ENCODE peak calls at places on chromosome X, in eight cellular contexts. W is CD4-positive, alpha-beta memory T cell; T is amniotic stem cell; K is GM23248; M is kidney glomerular epithelial cell; V is activated CD4-positive, alpha-beta T cell treated with anti-CD3 and anti-CD28 coated beads for 24 hours; P is NCI-H345; O is H54. U is an unnamed sample.

GRCh38 chrX:151031365-151031975 is 48.3 kb downstream of the HMGB3 start:
- DNase-seq in W (no peak), T (no peak), K (no peak), M (no peak), V (no peak), P (no peak), O (no peak), U (no peak)

GRCh38 chrX:150163181-150163930 is 199.8 kb upstream of the MAMLD1 start:
- DNase-seq in W (no peak), T (no peak), K (no peak), M (no peak), V (no peak), P (no peak), O (no peak), U (no peak)

GRCh38 chrX:119809185-119809666 is 17.8 kb upstream of the RPL39 start:
- DNase-seq in W (no peak), T (no peak), K (peak), M (no peak), V (no peak), P (no peak), O (no peak), U (peak)

GRCh38 chrX:96707829-96708228 is 23.2 kb downstream of the DIAPH2 start:
- DNase-seq in W (no peak), T (no peak), K (no peak), M (no peak), V (no peak), P (no peak), O (no peak), U (no peak)

GRCh38 chrX:3577551-3577950 is 135.9 kb downstream of the PRKX start:
- DNase-seq in W (no peak), T (no peak), K (no peak), M (no peak), V (no peak), P (no peak), O (no peak), U (no peak)

GRCh38 chrX:74800062-74800461 is 125.2 kb downstream of the NEXMIF start:
- DNase-seq in W (no peak), T (no peak), K (no peak), M (no peak), V (no peak), P (no peak), O (no peak), U (no peak)

GRCh38 chrX:154840856-154841255 is 6.4 kb upstream of the SMIM9 start:
- DNase-seq in W (peak), T (no peak), K (peak), M (no peak), V (no peak), P (peak), O (peak), U (peak)

GRCh38 chrX:118373538-118373937 is 27.6 kb downstream of the WDR44 start:
- DNase-seq in W (no peak), T (no peak), K (peak), M (no peak), V (no peak), P (no peak), O (no peak), U (peak)

GRCh38 chrX:53281321-53281822 is at the start of gene IQSEC2:
- DNase-seq in W (no peak), T (peak), K (peak), M (peak), V (no peak), P (no peak), O (peak), U (peak)

GRCh38 chrX:55127692-55128091 is 38.9 kb downstream of the PAGE2 start:
- DNase-seq in W (no peak), T (no peak), K (peak), M (no peak), V (no peak), P (no peak), O (no peak), U (peak)

GRCh38 chrX:12798601-12799000 is 7.4 kb downstream of the PRPS2 start:
- DNase-seq in W (no peak), T (no peak), K (no peak), M (no peak), V (no peak), P (no peak), O (no peak), U (peak)

GRCh38 chrX:139890991-139891700 is 41.7 kb downstream of the ATP11C start:
- DNase-seq in W (no peak), T (peak), K (peak), M (no peak), V (no peak), P (no peak), O (peak), U (peak)

GRCh38 chrX:106404512-106404911 is 207.3 kb upstream of the RADX start:
- DNase-seq in W (no peak), T (no peak), K (no peak), M (no peak), V (no peak), P (no peak), O (no peak), U (no peak)

GRCh38 chrX:118502121-118502794 is 6.6 kb downstream of the DOCK11 start:
- DNase-seq in W (peak), T (no peak), K (no peak), M (no peak), V (no peak), P (no peak), O (no peak), U (no peak)

GRCh38 chrX:54824195-54824594 is 16.6 kb downstream of the MAGED2 start:
- DNase-seq in W (no peak), T (no peak), K (no peak), M (no peak), V (no peak), P (no peak), O (no peak), U (no peak)

GRCh38 chrX:68438575-68438974 is 5.3 kb upstream of the OPHN1 start:
- DNase-seq in W (no peak), T (no peak), K (no peak), M (no peak), V (no peak), P (no peak), O (no peak), U (no peak)

GRCh38 chrX:47707031-47707780 is 48.2 kb upstream of the UXT start:
- DNase-seq in W (no peak), T (no peak), K (peak), M (no peak), V (no peak), P (no peak), O (no peak), U (peak)

GRCh38 chrX:46444011-46444410 is 101.2 kb downstream of the ZNF674 start:
- DNase-seq in W (no peak), T (peak), K (peak), M (peak), V (no peak), P (no peak), O (peak), U (peak)

GRCh38 chrX:44344194-44344593 is 722 bp upstream of the EFHC2 start:
- DNase-seq in W (peak), T (no peak), K (no peak), M (no peak), V (peak), P (no peak), O (no peak), U (no peak)

GRCh38 chrX:17818729-17819128 is 42.4 kb downstream of the RAI2 start:
- DNase-seq in W (no peak), T (no peak), K (no peak), M (no peak), V (no peak), P (no peak), O (no peak), U (no peak)

GRCh38 chrX:72713130-72713529 is 976 bp downstream of the PHKA1 start:
- DNase-seq in W (no peak), T (no peak), K (no peak), M (no peak), V (no peak), P (no peak), O (no peak), U (peak)

GRCh38 chrX:110409925-110410324 is 51.3 kb downstream of the RTL9 start:
- DNase-seq in W (no peak), T (peak), K (peak), M (peak), V (no peak), P (no peak), O (no peak), U (peak)

GRCh38 chrX:100085851-100086250 is 324.2 kb downstream of the PCDH19 start:
- DNase-seq in W (no peak), T (no peak), K (peak), M (no peak), V (no peak), P (no peak), O (no peak), U (no peak)

GRCh38 chrX:51955200-51955599 is 61.8 kb downstream of the MAGED1 start:
- DNase-seq in W (no peak), T (no peak), K (no peak), M (no peak), V (no peak), P (peak), O (no peak), U (no peak)

GRCh38 chrX:53357799-53358530 is 64.5 kb downstream of the SMC1A start:
- DNase-seq in W (no peak), T (no peak), K (peak), M (no peak), V (no peak), P (no peak), O (no peak), U (peak)

GRCh38 chrX:100609591-100609990 is 24.9 kb downstream of the TNMD start:
- DNase-seq in W (no peak), T (no peak), K (no peak), M (no peak), V (no peak), P (no peak), O (no peak), U (peak)

GRCh38 chrX:97238632-97239031 is 354.9 kb downstream of the RPA4 start:
- DNase-seq in W (no peak), T (no peak), K (no peak), M (no peak), V (no peak), P (no peak), O (peak), U (peak)

GRCh38 chrX:154748712-154749339 is 2.1 kb downstream of the GAB3 start:
- DNase-seq in W (peak), T (no peak), K (peak), M (no peak), V (peak), P (peak), O (no peak), U (peak)

GRCh38 chrX:137166591-137166990 is 132.8 kb upstream of the GPR101 start:
- DNase-seq in W (no peak), T (no peak), K (no peak), M (no peak), V (no peak), P (no peak), O (no peak), U (no peak)

GRCh38 chrX:138018145-138018799 is 452.3 kb downstream of the ZIC3 start:
- DNase-seq in W (no peak), T (no peak), K (peak), M (no peak), V (no peak), P (no peak), O (no peak), U (no peak)

GRCh38 chrX:17744896-17745523 is 7.7 kb downstream of the SCML1 start:
- DNase-seq in W (no peak), T (peak), K (peak), M (no peak), V (no peak), P (no peak), O (no peak), U (peak)

GRCh38 chrX:119266364-119266995 is 30.4 kb downstream of the PGRMC1 start:
- DNase-seq in W (no peak), T (no peak), K (peak), M (no peak), V (no peak), P (no peak), O (peak), U (peak)

GRCh38 chrX:1281511-1281910 is 12.9 kb downstream of the CSF2RA start:
- DNase-seq in W (no peak), T (no peak), K (peak), M (no peak), V (no peak), P (no peak), O (peak), U (peak)

GRCh38 chrX:150616863-150617198 is 48.4 kb downstream of the MTM1 start:
- DNase-seq in W (no peak), T (no peak), K (peak), M (no peak), V (no peak), P (no peak), O (no peak), U (no peak)

GRCh38 chrX:23890933-23891332 is 16.8 kb downstream of the APOO start:
- DNase-seq in W (no peak), T (no peak), K (peak), M (no peak), V (no peak), P (no peak), O (no peak), U (no peak)

GRCh38 chrX:17923546-17923945 is 62.4 kb upstream of the RAI2 start:
- DNase-seq in W (no peak), T (no peak), K (peak), M (no peak), V (no peak), P (peak), O (no peak), U (no peak)

GRCh38 chrX:41144873-41145272 is 59.6 kb downstream of the USP9X start:
- DNase-seq in W (no peak), T (no peak), K (no peak), M (no peak), V (no peak), P (no peak), O (no peak), U (no peak)

GRCh38 chrX:68894513-68895338 is 65.9 kb downstream of the EFNB1 start:
- DNase-seq in W (no peak), T (no peak), K (peak), M (no peak), V (no peak), P (no peak), O (no peak), U (peak)

GRCh38 chrX:66016905-66017658 is 22.8 kb downstream of the VSIG4 start:
- DNase-seq in W (no peak), T (no peak), K (no peak), M (no peak), V (no peak), P (no peak), O (no peak), U (no peak)